ENCODE peak calls at places on chromosomes 6 and 20, in eight cellular contexts. H, I, A, U, O, J, G and S are unnamed samples.

GRCh38 chr6:2614842-2615241 is 135.9 kb downstream of the MYLK4 start:
- DNase-seq in G (no peak), H (no peak), I (no peak), A (no peak), U (no peak), J (no peak), O (no peak), S (no peak)

GRCh38 chr6:122726649-122727048 is 52.9 kb upstream of the FABP7 start:
- DNase-seq in G (no peak), U (no peak), I (no peak), O (no peak), H (peak; percentile 43), A (no peak), J (peak; percentile 33), S (peak; percentile 66)

GRCh38 chr6:20126102-20126752 is 86.0 kb downstream of the MBOAT1 start:
- DNase-seq in H (no peak), O (no peak), J (no peak), A (no peak), U (no peak), I (no peak), G (no peak), S (no peak)

GRCh38 chr6:125107048-125107447 is 46.5 kb upstream of the TPD52L1 start:
- DNase-seq in O (no peak), H (no peak), J (no peak), A (no peak), U (no peak), I (no peak), G (no peak), S (no peak)

GRCh38 chr6:169266746-169267629 is 13.3 kb upstream of the THBS2 start:
- DNase-seq in U (no peak), A (no peak), O (no peak), G (no peak), H (no peak), I (no peak), J (no peak), S (no peak)

GRCh38 chr6:3607599-3607998 is 143.9 kb downstream of the PXDC1 start:
- DNase-seq in A (no peak), O (no peak), G (no peak), H (no peak), J (no peak), U (no peak), I (no peak), S (peak; percentile 18)

GRCh38 chr6:17280138-17280537 is 1.0 kb upstream of the RBM24 start:
- DNase-seq in J (no peak), I (no peak), U (no peak), A (no peak), O (no peak), G (no peak), H (no peak), S (no peak)

GRCh38 chr20:34516874-34517542 is 786 bp downstream of the DYNLRB1 start:
- DNase-seq in I (peak; percentile 33), H (peak; percentile 47), G (no peak), A (peak; percentile 46), J (no peak), U (no peak), O (no peak), S (peak; percentile 66)

GRCh38 chr6:89414215-89414614 is 2.1 kb upstream of the RRAGD start:
- DNase-seq in U (no peak), A (no peak), G (no peak), J (no peak), H (no peak), O (no peak), I (no peak), S (no peak)

GRCh38 chr6:4169028-4169789 is 33.8 kb upstream of the ECI2 start:
- DNase-seq in U (peak; percentile 2), J (no peak), O (no peak), A (no peak), H (peak; percentile 55), G (no peak), I (no peak), S (no peak)

GRCh38 chr20:36988494-36988966 is 37.0 kb upstream of the SAMHD1 start:
- DNase-seq in H (peak; percentile 7), I (no peak), J (peak; percentile 31), O (no peak), A (no peak), G (no peak), U (no peak), S (no peak)

GRCh38 chr20:17650816-17651760 is 31.0 kb downstream of the RRBP1 start:
- DNase-seq in U (no peak), O (peak; percentile 50), G (no peak), J (no peak), A (no peak), I (no peak), H (no peak), S (no peak)

GRCh38 chr6:37624121-37624520 is 73.6 kb downstream of the MDGA1 start:
- DNase-seq in J (peak; percentile 82), I (no peak), U (no peak), H (no peak), G (no peak), A (no peak), O (no peak), S (no peak)

GRCh38 chr20:1374246-1374645 is 18.6 kb downstream of the FKBP1A start:
- DNase-seq in U (no peak), A (no peak), H (no peak), G (no peak), I (no peak), J (no peak), O (no peak), S (no peak)

GRCh38 chr6:110039996-110040383 is 61.9 kb downstream of the GPR6 start:
- DNase-seq in I (peak; percentile 40), U (no peak), A (peak; percentile 54), G (peak; percentile 8), O (no peak), H (peak; percentile 45), J (peak; percentile 15), S (peak; percentile 63)

GRCh38 chr20:32019156-32019510 is 8.9 kb downstream of the CCM2L start:
- DNase-seq in U (no peak), H (no peak), J (no peak), I (no peak), A (no peak), O (no peak), G (no peak), S (peak; percentile 89)

GRCh38 chr6:37221585-37222124 is 35.9 kb upstream of the TBC1D22B start:
- DNase-seq in U (no peak), H (no peak), I (no peak), A (no peak), O (no peak), J (no peak), G (no peak), S (no peak)

GRCh38 chr6:21402368-21402767 is 191.2 kb upstream of the SOX4 start:
- DNase-seq in A (peak; percentile 70), G (no peak), U (no peak), J (peak; percentile 23), H (no peak), I (no peak), O (no peak), S (no peak)

GRCh38 chr6:152240436-152240835 is 396.7 kb downstream of the SYNE1 start:
- DNase-seq in I (no peak), O (no peak), U (no peak), J (no peak), A (no peak), G (no peak), H (no peak), S (no peak)

GRCh38 chr20:46113071-46113470 is 5.0 kb upstream of the CD40 start:
- DNase-seq in O (no peak), J (peak; percentile 53), U (no peak), A (no peak), I (no peak), G (no peak), H (no peak), S (no peak)

GRCh38 chr6:16249971-16250370 is 11.6 kb downstream of the GMPR start:
- DNase-seq in O (no peak), U (no peak), G (no peak), A (no peak), I (no peak), H (peak; percentile 88), J (peak; percentile 65), S (no peak)

GRCh38 chr20:29741594-29741893 is 1515.9 kb upstream of the DEFB115 start:
- DNase-seq in I (no peak), G (no peak), A (no peak), J (no peak), O (no peak), H (no peak), U (no peak), S (no peak)

GRCh38 chr6:3768502-3768901 is 17.0 kb upstream of the PXDC1 start:
- DNase-seq in G (no peak), H (no peak), J (no peak), U (no peak), A (no peak), I (no peak), O (no peak), S (no peak)

GRCh38 chr6:50821431-50822077 is 2.9 kb downstream of the TFAP2B start:
- DNase-seq in J (no peak), A (no peak), I (no peak), G (no peak), O (no peak), H (no peak), U (no peak), S (no peak)

GRCh38 chr6:6713660-6714446 is 125.3 kb downstream of the LY86 start:
- DNase-seq in U (no peak), A (no peak), I (no peak), H (peak; percentile 34), O (no peak), G (no peak), J (no peak), S (no peak)